ENCODE peak calls at places on chromosomes 2 and 18, in ten cellular contexts. J is HFFc6, P is AG04450, V is GM23338, D is suprapubic skin, Q is neural crest cell, A is brain microvascular endothelial cell, I is neural progenitor cell, O is GM20000, L is osteocyte. H is an unnamed sample.

GRCh38 chr2:101113441-101114267 is 37.5 kb downstream of the TBC1D8 start:
- DNase-seq in J (peak), P (no peak), V (peak), D (no peak), Q (no peak), A (peak), I (no peak), O (no peak), L (no peak), H (no peak)

GRCh38 chr18:28050561-28050960 is 126.4 kb downstream of the CDH2 start:
- DNase-seq in J (no peak), P (no peak), V (no peak), D (no peak), Q (no peak), A (no peak), I (no peak), O (no peak), L (no peak), H (no peak)

GRCh38 chr2:6512584-6512983 is 353.1 kb downstream of the CMPK2 start:
- DNase-seq in J (no peak), P (no peak), V (no peak), D (no peak), Q (no peak), A (no peak), I (no peak), O (no peak), L (no peak), H (no peak)

GRCh38 chr2:233142355-233142897 is 82.3 kb downstream of the INPP5D start:
- DNase-seq in J (no peak), P (no peak), V (no peak), D (no peak), Q (no peak), A (no peak), I (no peak), O (peak), L (no peak), H (no peak)

GRCh38 chr2:40412456-40412855 is 39.4 kb downstream of the SLC8A1 start:
- DNase-seq in J (no peak), P (no peak), V (no peak), D (no peak), Q (no peak), A (peak), I (no peak), O (no peak), L (no peak), H (no peak)

GRCh38 chr2:242057379-242058040 is 188.0 kb downstream of the RTP5 start:
- DNase-seq in J (no peak), P (no peak), V (no peak), D (no peak), Q (no peak), A (no peak), I (no peak), O (peak), L (peak), H (no peak)

GRCh38 chr2:45353879-45354278 is 257.2 kb downstream of the SRBD1 start:
- DNase-seq in J (peak), P (peak), V (no peak), D (no peak), Q (no peak), A (peak), I (no peak), O (no peak), L (no peak), H (no peak)

GRCh38 chr2:38374978-38375377 is 2.1 kb downstream of the ATL2 start:
- DNase-seq in J (no peak), P (no peak), V (no peak), D (no peak), Q (no peak), A (no peak), I (peak), O (no peak), L (no peak), H (no peak)

GRCh38 chr2:241514545-241514944 is 6.2 kb upstream of the STK25 start:
- DNase-seq in J (peak), P (no peak), V (no peak), D (no peak), Q (no peak), A (no peak), I (no peak), O (no peak), L (no peak), H (no peak)

GRCh38 chr2:242020196-242021004 is 150.9 kb downstream of the RTP5 start:
- DNase-seq in J (no peak), P (no peak), V (no peak), D (peak), Q (no peak), A (no peak), I (no peak), O (no peak), L (no peak), H (no peak)

GRCh38 chr2:206062724-206063123 is 23.2 kb downstream of the INO80D start:
- DNase-seq in J (no peak), P (no peak), V (peak), D (no peak), Q (peak), A (no peak), I (no peak), O (no peak), L (no peak), H (no peak)

GRCh38 chr2:62738981-62739936 is 33.7 kb downstream of the EHBP1 start:
- DNase-seq in J (no peak), P (no peak), V (no peak), D (no peak), Q (no peak), A (no peak), I (no peak), O (no peak), L (no peak), H (no peak)

GRCh38 chr2:207037813-207038212 is 98.5 kb downstream of the CPO start:
- DNase-seq in J (no peak), P (no peak), V (no peak), D (no peak), Q (no peak), A (no peak), I (no peak), O (no peak), L (no peak), H (no peak)

GRCh38 chr2:24491626-24492282 is 700 bp downstream of the NCOA1 start:
- DNase-seq in J (no peak), P (no peak), V (peak), D (peak), Q (peak), A (no peak), I (peak), O (peak), L (peak), H (peak)

GRCh38 chr2:20590704-20591515 is 60.0 kb downstream of the HS1BP3 start:
- DNase-seq in J (no peak), P (no peak), V (no peak), D (peak), Q (no peak), A (no peak), I (no peak), O (no peak), L (no peak), H (no peak)

GRCh38 chr2:153595939-153596338 is 117.4 kb upstream of the RPRM start:
- DNase-seq in J (no peak), P (no peak), V (peak), D (no peak), Q (no peak), A (no peak), I (peak), O (no peak), L (no peak), H (no peak)

GRCh38 chr2:172674034-172674967 is 61.3 kb upstream of the RAPGEF4 start:
- DNase-seq in J (no peak), P (no peak), V (peak), D (no peak), Q (peak), A (peak), I (peak), O (peak), L (no peak), H (no peak)

GRCh38 chr2:4909486-4909885 is 782.7 kb upstream of the SOX11 start:
- DNase-seq in J (no peak), P (no peak), V (no peak), D (no peak), Q (no peak), A (no peak), I (no peak), O (no peak), L (no peak), H (no peak)

GRCh38 chr2:182761903-182762302 is 45.8 kb downstream of the DNAJC10 start:
- DNase-seq in J (no peak), P (no peak), V (no peak), D (no peak), Q (no peak), A (peak), I (peak), O (no peak), L (no peak), H (no peak)

GRCh38 chr18:72232611-72233010 is 311.5 kb downstream of the CBLN2 start:
- DNase-seq in J (no peak), P (no peak), V (no peak), D (no peak), Q (no peak), A (no peak), I (no peak), O (no peak), L (no peak), H (no peak)

GRCh38 chr18:77086656-77087390 is 45.8 kb downstream of the MBP start:
- DNase-seq in J (no peak), P (no peak), V (peak), D (no peak), Q (no peak), A (no peak), I (peak), O (no peak), L (no peak), H (no peak)

GRCh38 chr18:24063121-24063731 is 48.7 kb downstream of the TTC39C start:
- DNase-seq in J (no peak), P (peak), V (no peak), D (no peak), Q (no peak), A (peak), I (no peak), O (no peak), L (no peak), H (no peak)

GRCh38 chr2:195560209-195560907 is 96.7 kb upstream of the SLC39A10 start:
- DNase-seq in J (no peak), P (no peak), V (no peak), D (no peak), Q (no peak), A (no peak), I (no peak), O (no peak), L (no peak), H (no peak)

GRCh38 chr18:72866901-72867701 is 686 bp downstream of the NETO1 start:
- DNase-seq in J (no peak), P (no peak), V (peak), D (no peak), Q (peak), A (no peak), I (peak), O (peak), L (no peak), H (no peak)

GRCh38 chr18:2324459-2324858 is 246.8 kb downstream of the METTL4 start:
- DNase-seq in J (no peak), P (no peak), V (no peak), D (no peak), Q (no peak), A (no peak), I (no peak), O (no peak), L (no peak), H (no peak)

GRCh38 chr2:124024491-124025348 is at the start of gene CNTNAP5:
- DNase-seq in J (no peak), P (no peak), V (peak), D (no peak), Q (peak), A (peak), I (peak), O (peak), L (no peak), H (peak)

GRCh38 chr2:121532347-121532766 is 1.7 kb downstream of the RNU4ATAC start:
- DNase-seq in J (peak), P (peak), V (no peak), D (no peak), Q (no peak), A (peak), I (no peak), O (no peak), L (no peak), H (no peak)

GRCh38 chr2:239769574-239770145 is 255.5 kb downstream of the NDUFA10 start:
- DNase-seq in J (no peak), P (no peak), V (no peak), D (peak), Q (no peak), A (no peak), I (no peak), O (no peak), L (no peak), H (no peak)

GRCh38 chr18:51503351-51503750 is 305.9 kb upstream of the MEX3C start:
- DNase-seq in J (no peak), P (no peak), V (no peak), D (no peak), Q (no peak), A (no peak), I (no peak), O (no peak), L (no peak), H (no peak)
- TF ChIP-seq CTCF in J (no peak), P (no peak), V (no peak), D (no peak), Q (no peak), A (no peak), I (no peak), O (no peak), L (no peak), H (no peak)

GRCh38 chr2:128752691-128753263 is 434.1 kb upstream of the HS6ST1 start:
- DNase-seq in J (no peak), P (no peak), V (no peak), D (no peak), Q (no peak), A (no peak), I (no peak), O (no peak), L (peak), H (no peak)

GRCh38 chr2:128754246-128754724 is 435.6 kb upstream of the HS6ST1 start:
- DNase-seq in J (no peak), P (no peak), V (no peak), D (no peak), Q (no peak), A (peak), I (no peak), O (peak), L (peak), H (no peak)

GRCh38 chr2:128753321-128753720 is 434.7 kb upstream of the HS6ST1 start:
- DNase-seq in J (no peak), P (no peak), V (no peak), D (no peak), Q (no peak), A (no peak), I (no peak), O (no peak), L (no peak), H (no peak)

GRCh38 chr2:128756372-128756730 is 437.7 kb upstream of the HS6ST1 start:
- DNase-seq in J (no peak), P (no peak), V (no peak), D (no peak), Q (no peak), A (no peak), I (no peak), O (no peak), L (peak), H (no peak)

DNA sequence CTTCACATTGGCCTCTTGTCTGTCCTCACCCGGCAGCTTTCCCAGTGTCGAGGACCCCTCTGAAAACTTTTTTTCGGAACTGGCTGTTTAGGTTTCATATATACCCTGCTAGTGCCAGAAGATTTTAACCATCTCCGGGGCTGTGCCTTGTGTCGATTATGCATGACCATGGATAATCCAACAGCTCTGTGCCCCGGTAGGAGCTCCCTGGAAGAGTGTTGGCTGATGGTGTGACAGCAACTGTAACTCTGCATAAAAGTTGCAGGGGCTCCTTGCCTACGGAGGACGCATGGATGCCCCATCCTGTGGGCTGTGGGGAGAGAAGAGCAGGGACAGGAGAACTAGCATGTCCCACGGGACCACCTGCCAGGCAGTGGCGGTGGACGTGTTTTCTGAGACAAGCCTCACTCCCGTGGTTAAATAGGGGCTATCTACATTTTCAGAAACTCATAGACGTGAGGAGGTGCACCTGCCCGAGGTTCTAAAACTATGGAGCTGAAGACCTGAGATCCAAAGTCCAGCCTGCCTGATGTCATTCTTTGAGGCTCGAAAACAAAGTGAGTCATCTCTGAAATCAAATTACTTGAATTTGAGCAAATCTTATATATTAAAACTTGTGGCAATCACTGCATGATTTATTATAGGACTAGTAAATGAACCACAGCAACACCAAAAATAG is 437.2 kb upstream of the HS6ST1 start:
- DNase-seq in J (no peak), P (no peak), V (no peak), D (no peak), Q (no peak), A (no peak), I (no peak), O (no peak), L (peak), H (no peak)
- TF ChIP-seq CTCF in J (no peak), P (no peak), V (no peak), D (no peak), Q (no peak), A (no peak), I (no peak), O (no peak), L (no peak), H (peak)

DNA sequence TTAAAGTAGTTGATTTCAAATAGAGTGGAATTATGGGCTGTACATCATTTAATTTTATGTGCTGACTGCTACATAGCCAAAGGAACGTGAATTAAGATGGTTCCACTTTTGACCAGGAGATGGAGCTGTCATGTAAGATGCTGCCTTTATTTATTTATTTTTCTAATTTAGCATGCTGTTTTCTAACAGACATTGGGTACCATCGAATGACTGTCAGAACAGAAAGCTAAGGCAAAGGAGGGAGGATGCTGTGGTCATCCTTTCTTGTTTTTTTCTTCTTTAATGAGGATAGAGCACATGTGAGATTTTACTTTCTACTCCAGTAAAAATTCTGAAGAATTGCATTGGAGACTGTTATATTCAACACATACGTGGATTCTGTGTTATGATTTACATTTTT is at the start of gene SCN2A:
- DNase-seq in J (peak), P (peak), V (peak), D (no peak), Q (peak), A (peak), I (peak), O (peak), L (no peak), H (no peak)
- TF ChIP-seq CTCF in J (peak), P (peak), V (peak), D (peak), Q (peak), A (peak), I (peak), O (peak), L (peak), H (peak)

GRCh38 chr2:73939419-73939818 is 12.7 kb downstream of the DGUOK start:
- DNase-seq in J (peak), P (no peak), V (peak), D (no peak), Q (no peak), A (no peak), I (no peak), O (no peak), L (no peak), H (no peak)
- TF ChIP-seq CTCF in J (peak), P (peak), V (no peak), D (no peak), Q (no peak), A (peak), I (no peak), O (no peak), L (no peak), H (no peak)

GRCh38 chr18:63022429-63023022 is 297.0 kb downstream of the BCL2 start:
- DNase-seq in J (no peak), P (no peak), V (peak), D (no peak), Q (peak), A (no peak), I (peak), O (no peak), L (no peak), H (no peak)

GRCh38 chr18:63028380-63028779 is 291.2 kb downstream of the BCL2 start:
- DNase-seq in J (no peak), P (no peak), V (no peak), D (no peak), Q (no peak), A (no peak), I (no peak), O (no peak), L (no peak), H (no peak)

GRCh38 chr18:63025251-63025710 is 294.3 kb downstream of the BCL2 start:
- DNase-seq in J (no peak), P (no peak), V (peak), D (no peak), Q (no peak), A (no peak), I (peak), O (no peak), L (no peak), H (no peak)
- TF ChIP-seq CTCF in J (peak), P (no peak), V (peak), D (peak), Q (peak), A (peak), I (peak), O (no peak), L (peak), H (peak)

GRCh38 chr2:197359859-197360258 is 49.3 kb upstream of the ANKRD44 start:
- DNase-seq in J (no peak), P (no peak), V (peak), D (no peak), Q (no peak), A (no peak), I (no peak), O (no peak), L (no peak), H (no peak)
- TF ChIP-seq CTCF in J (peak), P (no peak), V (peak), D (no peak), Q (no peak), A (peak), I (no peak), O (no peak), L (no peak), H (peak)